ENCODE peak calls at places on chromosomes 16 and 17, in four cellular contexts. C is aorta; F is activated CD4-positive, alpha-beta T cell treated with anti-CD3 and anti-CD28 coated beads for 48 hours; M is hepatic stellate cell. W is an unnamed sample.

GRCh38 chr17:17412331-17412730 is 64.5 kb upstream of the MED9 start:
- DNase-seq in C (no peak), M (peak), F (no peak), W (peak)

GRCh38 chr16:73183678-73184092 is 135.8 kb upstream of the ZFHX3 start:
- DNase-seq in C (no peak), F (no peak), M (no peak), W (peak)

GRCh38 chr16:54239441-54239840 is 47.1 kb downstream of the IRX3 start:
- DNase-seq in C (no peak), M (no peak), F (no peak), W (peak)

GRCh38 chr17:11948791-11949190 is 48.5 kb downstream of the ZNF18 start:
- DNase-seq in M (peak), F (no peak), C (peak), W (peak)

GRCh38 chr16:85319208-85319983 is 207.1 kb upstream of the CIBAR2 start:
- DNase-seq in M (no peak), F (no peak), C (peak), W (no peak)

GRCh38 chr16:72856797-72857196 is 191.1 kb downstream of the ZFHX3 start:
- DNase-seq in C (no peak), M (no peak), F (peak), W (no peak)

GRCh38 chr17:2090804-2091534 is 36.1 kb downstream of the HIC1 start:
- DNase-seq in F (no peak), M (peak), C (peak), W (peak)

GRCh38 chr17:227581-228222 is 46.3 kb upstream of the DOC2B start:
- DNase-seq in F (no peak), C (peak), M (no peak), W (no peak)

GRCh38 chr17:49992191-49992932 is 2.7 kb downstream of the DLX3 start:
- DNase-seq in M (no peak), F (no peak), C (no peak), W (peak)

GRCh38 chr17:33284022-33284421 is 9.1 kb downstream of the ASIC2 start:
- DNase-seq in C (peak), F (no peak), M (peak), W (peak)

GRCh38 chr17:77465358-77466041 is 324.7 kb downstream of the SEC14L1 start:
- DNase-seq in F (peak), C (peak), M (peak), W (peak)

GRCh38 chr17:79801156-79802038 is 4.5 kb upstream of the CBX8 start:
- DNase-seq in M (no peak), F (no peak), C (no peak), W (no peak)

GRCh38 chr17:48842746-48843145 is 11.9 kb downstream of the CALCOCO2 start:
- DNase-seq in M (no peak), F (no peak), C (no peak), W (no peak)

GRCh38 chr17:43789482-43789881 is 9.2 kb downstream of the CFAP97D1 start:
- DNase-seq in M (no peak), C (no peak), F (no peak), W (no peak)

GRCh38 chr16:31010539-31010938 is at the start of gene STX1B:
- DNase-seq in F (peak), C (no peak), M (peak), W (peak)

GRCh38 chr17:17387017-17387416 is 83.8 kb downstream of the NT5M start:
- DNase-seq in F (no peak), M (no peak), C (no peak), W (no peak)

GRCh38 chr17:51441431-51441830 is 181.1 kb downstream of the UTP18 start:
- DNase-seq in M (no peak), F (no peak), C (no peak), W (no peak)

GRCh38 chr17:4130715-4131114 is 12.1 kb downstream of the ZZEF1 start:
- DNase-seq in C (peak), M (peak), F (no peak), W (peak)

GRCh38 chr17:1940810-1941185 is 84.3 kb downstream of the RTN4RL1 start:
- DNase-seq in F (no peak), M (no peak), C (no peak), W (no peak)

GRCh38 chr16:50833929-50834328 is 92.0 kb downstream of the CYLD start:
- DNase-seq in M (no peak), F (no peak), C (no peak), W (no peak)

GRCh38 chr16:80997139-80997798 is 9.4 kb downstream of the CMC2 start:
- DNase-seq in C (no peak), M (no peak), F (no peak), W (peak)

GRCh38 chr16:14486520-14487303 is 143.3 kb downstream of the PARN start:
- DNase-seq in M (peak), C (peak), F (no peak), W (peak)

GRCh38 chr16:19948186-19949104 is 63.8 kb upstream of the GPRC5B start:
- DNase-seq in F (no peak), M (no peak), C (no peak), W (no peak)

GRCh38 chr16:7233963-7234362 is 98.7 kb upstream of the RBFOX1 start:
- DNase-seq in M (no peak), C (no peak), F (no peak), W (no peak)

GRCh38 chr17:50428831-50429424 is 2.9 kb downstream of the ACSF2 start:
- DNase-seq in C (no peak), M (no peak), F (no peak), W (no peak)

GRCh38 chr16:51152691-51153261 is 1.7 kb upstream of the SALL1 start:
- DNase-seq in C (no peak), M (no peak), F (peak), W (no peak)

GRCh38 chr17:7684856-7685532 is 2.3 kb downstream of the TP53 start:
- DNase-seq in C (no peak), F (no peak), M (no peak), W (no peak)

GRCh38 chr16:49559242-49559641 is 185.6 kb downstream of the C16orf78 start:
- DNase-seq in M (no peak), C (no peak), F (no peak), W (no peak)

GRCh38 chr16:24745791-24746190 is 16.3 kb downstream of the TNRC6A start:
- DNase-seq in C (no peak), M (no peak), F (no peak), W (no peak)

GRCh38 chr17:78883090-78883532 is 19.9 kb downstream of the CEP295NL start:
- DNase-seq in M (peak), C (peak), F (no peak), W (peak)

GRCh38 chr16:63925221-63925620 is 1196.6 kb downstream of the CDH11 start:
- DNase-seq in F (no peak), M (no peak), C (no peak), W (no peak)

GRCh38 chr17:48624544-48625501 is 1.3 kb downstream of the HOXB9 start:
- DNase-seq in M (peak), F (no peak), C (no peak), W (peak)

GRCh38 chr17:78738245-78738644 is 43.8 kb downstream of the CYTH1 start:
- DNase-seq in C (no peak), M (no peak), F (no peak), W (no peak)

GRCh38 chr17:28705728-28706334 is 5.9 kb downstream of the PROCA1 start:
- DNase-seq in F (no peak), M (no peak), C (no peak), W (no peak)

GRCh38 chr16:12340151-12340733 is 363.7 kb downstream of the SNX29 start:
- DNase-seq in F (peak), M (peak), C (no peak), W (peak)

W was measured in GM03348.